ENCODE peak calls at places on chromosome 7, in seven cellular contexts. One of them, this sample, is unnamed.

GRCh38 chr7:121752706-121753105 is 120.3 kb upstream of the PTPRZ1 start:
- DNase-seq in MM.1S: peak
- DNase-seq in NCI-H1092: no peak
- DNase-seq in CD8-positive, alpha-beta T cell: no peak
- DNase-seq in germinal center: no peak
- DNase-seq in naive thymus-derived CD8-positive, alpha-beta T cell: no peak
- DNase-seq in A172: peak
- DNase-seq in this sample: no peak

GRCh38 chr7:66255533-66256100 is 50.5 kb downstream of the TPST1 start:
- DNase-seq in MM.1S: no peak
- DNase-seq in NCI-H1092: no peak
- DNase-seq in CD8-positive, alpha-beta T cell: no peak
- DNase-seq in germinal center: no peak
- DNase-seq in naive thymus-derived CD8-positive, alpha-beta T cell: no peak
- DNase-seq in A172: no peak
- DNase-seq in this sample: no peak

GRCh38 chr7:108026116-108026515 is 23.2 kb upstream of the LAMB1 start:
- DNase-seq in MM.1S: no peak
- DNase-seq in NCI-H1092: no peak
- DNase-seq in CD8-positive, alpha-beta T cell: no peak
- DNase-seq in germinal center: no peak
- DNase-seq in naive thymus-derived CD8-positive, alpha-beta T cell: no peak
- DNase-seq in A172: no peak
- DNase-seq in this sample: no peak

GRCh38 chr7:24764972-24765744 is 7.9 kb upstream of the GSDME start:
- DNase-seq in MM.1S: no peak
- DNase-seq in NCI-H1092: no peak
- DNase-seq in CD8-positive, alpha-beta T cell: no peak
- DNase-seq in germinal center: no peak
- DNase-seq in naive thymus-derived CD8-positive, alpha-beta T cell: no peak
- DNase-seq in A172: no peak
- DNase-seq in this sample: no peak

GRCh38 chr7:132178393-132178765 is 397.9 kb downstream of the PLXNA4 start:
- DNase-seq in MM.1S: no peak
- DNase-seq in NCI-H1092: no peak
- DNase-seq in CD8-positive, alpha-beta T cell: no peak
- DNase-seq in germinal center: no peak
- DNase-seq in naive thymus-derived CD8-positive, alpha-beta T cell: no peak
- DNase-seq in A172: no peak
- DNase-seq in this sample: no peak

GRCh38 chr7:442457-442856 is 77.2 kb downstream of the PDGFA start:
- DNase-seq in MM.1S: no peak
- DNase-seq in NCI-H1092: no peak
- DNase-seq in CD8-positive, alpha-beta T cell: no peak
- DNase-seq in germinal center: no peak
- DNase-seq in naive thymus-derived CD8-positive, alpha-beta T cell: no peak
- DNase-seq in A172: no peak
- DNase-seq in this sample: no peak

GRCh38 chr7:18689535-18689934 is 194.0 kb downstream of the HDAC9 start:
- DNase-seq in MM.1S: no peak
- DNase-seq in NCI-H1092: no peak
- DNase-seq in CD8-positive, alpha-beta T cell: no peak
- DNase-seq in germinal center: no peak
- DNase-seq in naive thymus-derived CD8-positive, alpha-beta T cell: no peak
- DNase-seq in A172: peak
- DNase-seq in this sample: no peak

GRCh38 chr7:123273185-123273584 is 73.4 kb upstream of the SLC13A1 start:
- DNase-seq in MM.1S: no peak
- DNase-seq in NCI-H1092: no peak
- DNase-seq in CD8-positive, alpha-beta T cell: no peak
- DNase-seq in germinal center: no peak
- DNase-seq in naive thymus-derived CD8-positive, alpha-beta T cell: no peak
- DNase-seq in A172: no peak
- DNase-seq in this sample: no peak

GRCh38 chr7:148264933-148265557 is 325.5 kb upstream of the C7orf33 start:
- DNase-seq in MM.1S: peak
- DNase-seq in NCI-H1092: peak
- DNase-seq in CD8-positive, alpha-beta T cell: no peak
- DNase-seq in germinal center: peak
- DNase-seq in naive thymus-derived CD8-positive, alpha-beta T cell: no peak
- DNase-seq in A172: peak
- DNase-seq in this sample: peak

GRCh38 chr7:42123716-42124115 is 113.3 kb downstream of the GLI3 start:
- DNase-seq in MM.1S: no peak
- DNase-seq in NCI-H1092: no peak
- DNase-seq in CD8-positive, alpha-beta T cell: no peak
- DNase-seq in germinal center: no peak
- DNase-seq in naive thymus-derived CD8-positive, alpha-beta T cell: no peak
- DNase-seq in A172: no peak
- DNase-seq in this sample: no peak

GRCh38 chr7:35805876-35806275 is 5.0 kb downstream of the SEPTIN7 start:
- DNase-seq in MM.1S: no peak
- DNase-seq in NCI-H1092: no peak
- DNase-seq in CD8-positive, alpha-beta T cell: no peak
- DNase-seq in germinal center: no peak
- DNase-seq in naive thymus-derived CD8-positive, alpha-beta T cell: no peak
- DNase-seq in A172: no peak
- DNase-seq in this sample: no peak

GRCh38 chr7:33547880-33548279 is 357.5 kb upstream of the BMPER start:
- DNase-seq in MM.1S: no peak
- DNase-seq in NCI-H1092: no peak
- DNase-seq in CD8-positive, alpha-beta T cell: no peak
- DNase-seq in germinal center: no peak
- DNase-seq in naive thymus-derived CD8-positive, alpha-beta T cell: no peak
- DNase-seq in A172: no peak
- DNase-seq in this sample: no peak

GRCh38 chr7:4934419-4935025 is 24.5 kb downstream of the MMD2 start:
- DNase-seq in MM.1S: no peak
- DNase-seq in NCI-H1092: no peak
- DNase-seq in CD8-positive, alpha-beta T cell: no peak
- DNase-seq in germinal center: no peak
- DNase-seq in naive thymus-derived CD8-positive, alpha-beta T cell: no peak
- DNase-seq in A172: no peak
- DNase-seq in this sample: no peak

GRCh38 chr7:24968165-24968564 is 11.8 kb downstream of the OSBPL3 start:
- DNase-seq in MM.1S: no peak
- DNase-seq in NCI-H1092: no peak
- DNase-seq in CD8-positive, alpha-beta T cell: no peak
- DNase-seq in germinal center: no peak
- DNase-seq in naive thymus-derived CD8-positive, alpha-beta T cell: no peak
- DNase-seq in A172: no peak
- DNase-seq in this sample: no peak

GRCh38 chr7:26153246-26153822 is 1.3 kb downstream of the NFE2L3 start:
- DNase-seq in MM.1S: peak
- DNase-seq in NCI-H1092: no peak
- DNase-seq in CD8-positive, alpha-beta T cell: no peak
- DNase-seq in germinal center: no peak
- DNase-seq in naive thymus-derived CD8-positive, alpha-beta T cell: no peak
- DNase-seq in A172: no peak
- DNase-seq in this sample: no peak